ENCODE peak calls at places on chromosomes 2 and 18, in seven cellular contexts. X, B, U, K, H, C and M are unnamed samples.

GRCh38 chr2:39547811-39548719 is 111.0 kb upstream of the MAP4K3 start:
- DNase-seq in X (no peak), B (no peak), U (no peak), K (no peak), H (no peak), C (no peak), M (peak; percentile 39)

GRCh38 chr18:40607741-40608140 is 1347.3 kb upstream of the PIK3C3 start:
- DNase-seq in X (no peak), B (no peak), U (no peak), K (no peak), H (no peak), C (no peak), M (no peak)

GRCh38 chr2:191126386-191126785 is 24.4 kb downstream of the STAT4 start:
- DNase-seq in X (no peak), B (no peak), U (no peak), K (no peak), H (peak; percentile 22), C (no peak), M (no peak)

GRCh38 chr18:74654637-74655036 is 57.0 kb downstream of the ZNF407 start:
- DNase-seq in X (no peak), B (no peak), U (no peak), K (no peak), H (no peak), C (no peak), M (no peak)

GRCh38 chr2:224688996-224689395 is 27.2 kb downstream of the CCDC195 start:
- DNase-seq in X (no peak), B (no peak), U (no peak), K (no peak), H (no peak), C (no peak), M (no peak)

GRCh38 chr2:85746313-85747004 is 7.3 kb upstream of the ATOH8 start:
- DNase-seq in X (no peak), B (no peak), U (no peak), K (no peak), H (peak; percentile 44), C (no peak), M (no peak)

GRCh38 chr2:168758970-168759820 is 43.2 kb upstream of the NOSTRIN start:
- DNase-seq in X (peak; percentile 16), B (no peak), U (no peak), K (no peak), H (no peak), C (no peak), M (no peak)

GRCh38 chr18:79937103-79937860 is 14.2 kb downstream of the SLC66A2 start:
- DNase-seq in X (no peak), B (no peak), U (peak; percentile 19), K (no peak), H (peak; percentile 15), C (peak; percentile 18), M (no peak)

GRCh38 chr2:179377296-179377695 is 112.7 kb upstream of the SESTD1 start:
- DNase-seq in X (no peak), B (no peak), U (no peak), K (no peak), H (no peak), C (no peak), M (no peak)

GRCh38 chr2:231929961-231930600 is 3.9 kb upstream of the NPPC start:
- DNase-seq in X (no peak), B (peak; percentile 24), U (peak; percentile 15), K (peak; percentile 75), H (no peak), C (peak; percentile 89), M (peak; percentile 91)

GRCh38 chr18:7369006-7369405 is 138.1 kb downstream of the LRRC30 start:
- DNase-seq in X (no peak), B (no peak), U (no peak), K (no peak), H (peak; percentile 25), C (no peak), M (no peak)

GRCh38 chr2:217837001-217837491 is 165.7 kb downstream of the TNS1 start:
- DNase-seq in X (no peak), B (peak; percentile 52), U (no peak), K (peak; percentile 22), H (peak; percentile 81), C (peak; percentile 97), M (peak; percentile 96)

GRCh38 chr2:120867290-120868231 is 131.9 kb downstream of the GLI2 start:
- DNase-seq in X (no peak), B (peak; percentile 63), U (no peak), K (peak; percentile 37), H (peak; percentile 70), C (peak; percentile 93), M (no peak)
- TF ChIP-seq POLR2AphosphoS5 in X (no peak), B (peak; percentile 34), U (peak; percentile 58), K (no peak), H (no peak), C (peak; percentile 51), M (peak; percentile 76)

GRCh38 chr2:64205415-64205814 is 61.2 kb upstream of the PELI1 start:
- DNase-seq in X (no peak), B (no peak), U (no peak), K (no peak), H (no peak), C (no peak), M (no peak)
- H3K27ac ChIP-seq in X (peak overlapping the region; percentile 75), B (no peak overlapping the region), U (peak overlapping the region; percentile 94), K (no peak overlapping the region), H (no peak overlapping the region), C (peak overlapping the region; percentile 89), M (no peak overlapping the region)

GRCh38 chr2:192283450-192283849 is 88.7 kb upstream of the TMEFF2 start:
- DNase-seq in X (no peak), B (no peak), U (no peak), K (no peak), H (no peak), C (no peak), M (no peak)

GRCh38 chr2:192288290-192288689 is 93.6 kb upstream of the TMEFF2 start:
- DNase-seq in X (no peak), B (no peak), U (no peak), K (no peak), H (no peak), C (no peak), M (no peak)

DNA sequence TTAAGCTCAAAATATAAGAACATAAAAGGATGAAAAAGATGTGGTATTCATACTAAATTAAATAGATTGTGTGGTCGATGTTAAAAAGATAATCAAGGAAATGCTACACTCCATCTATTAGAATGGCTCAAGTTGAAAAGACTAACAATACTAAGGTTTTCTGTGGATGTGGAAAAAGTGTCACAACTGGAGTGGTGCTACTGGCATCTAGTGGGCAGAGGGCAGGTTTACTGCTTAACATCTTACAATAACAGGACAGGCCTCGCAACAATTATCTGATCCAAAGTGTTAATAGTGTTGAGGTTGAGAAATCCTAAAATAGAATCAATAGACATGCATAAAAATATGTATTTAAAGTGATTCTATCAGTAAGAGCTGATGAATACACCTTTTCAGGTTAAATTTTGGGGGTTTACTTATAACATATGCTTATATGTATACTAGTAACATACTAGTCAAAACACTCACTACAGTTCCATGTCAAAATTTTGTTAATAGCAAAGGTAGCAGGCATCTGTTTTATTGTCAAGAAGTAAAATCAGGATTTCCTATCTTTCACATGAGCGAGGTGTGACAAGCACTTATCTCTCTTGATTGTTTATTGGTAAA is 91.5 kb upstream of the TMEFF2 start:
- DNase-seq in X (no peak), B (no peak), U (no peak), K (no peak), H (no peak), C (no peak), M (no peak)
- TF ChIP-seq CTCF in X (peak; percentile 32), B (no peak), U (no peak), K (peak; percentile 4), H (peak; percentile 35), C (no peak), M (no peak)

DNA sequence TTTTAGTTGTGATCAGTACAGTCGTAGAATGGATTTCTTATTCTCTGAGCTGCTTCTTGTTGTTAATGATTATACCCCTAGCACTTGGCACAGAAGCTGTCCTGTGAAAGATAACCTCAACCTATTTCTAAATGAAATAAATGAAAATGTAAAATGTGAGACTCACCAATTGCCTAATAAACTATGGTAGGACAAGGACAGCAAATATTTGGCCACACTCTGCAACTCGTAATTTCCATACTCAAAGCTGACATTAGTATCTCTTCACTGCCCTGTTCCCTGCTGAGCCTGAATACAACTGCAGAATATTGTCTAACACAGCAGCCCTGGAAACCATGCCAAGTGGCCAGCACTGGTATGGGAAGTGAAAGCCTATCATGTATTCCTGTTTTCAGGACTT is 34.5 kb downstream of the TMEM182 start:
- DNase-seq in X (no peak), B (no peak), U (no peak), K (no peak), H (no peak), C (no peak), M (no peak)
- TF ChIP-seq POLR2AphosphoS5 in X (no peak), B (no peak), U (no peak), K (no peak), H (no peak), C (no peak), M (no peak)

DNA sequence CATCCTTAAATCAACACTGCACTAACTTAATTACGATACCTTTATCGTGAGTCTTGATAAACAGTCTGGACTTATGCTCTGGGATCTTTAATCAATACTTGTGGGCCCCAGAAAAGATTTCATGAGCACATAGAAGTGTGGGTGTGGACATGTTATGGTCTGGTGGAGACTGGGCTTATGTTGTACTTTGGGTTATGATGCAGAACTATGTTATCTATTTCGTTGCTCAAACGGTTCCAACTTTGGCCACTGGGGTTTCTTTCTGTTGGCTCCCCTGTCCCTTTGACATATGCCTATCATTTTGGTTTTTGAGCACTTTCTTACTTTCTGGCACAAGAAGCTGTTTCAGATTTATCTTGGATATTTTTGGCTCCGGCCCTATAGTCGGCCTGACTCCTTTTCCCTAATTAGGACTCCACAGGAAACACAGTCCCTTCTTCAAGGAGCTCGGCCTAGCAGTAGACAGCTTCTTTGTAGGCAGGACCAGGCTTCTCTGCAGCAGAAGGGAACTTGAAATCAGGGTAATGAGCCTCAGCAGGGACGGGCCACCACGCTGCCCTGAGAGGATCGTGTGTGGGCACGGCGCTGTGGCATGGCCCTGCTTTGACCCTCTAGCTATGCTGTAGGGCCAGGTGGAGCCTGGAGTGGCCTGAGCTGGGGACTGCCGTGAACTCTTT is 54.6 kb upstream of the TXNDC2 start:
- DNase-seq in X (no peak), B (no peak), U (no peak), K (peak; percentile 56), H (no peak), C (no peak), M (peak; percentile 90)
- H3K27ac ChIP-seq in X (no peak overlapping the region), B (no peak overlapping the region), U (no peak overlapping the region), K (no peak overlapping the region), H (no peak overlapping the region), C (peak overlapping the region; percentile 50), M (peak overlapping the region; percentile 51)

DNA sequence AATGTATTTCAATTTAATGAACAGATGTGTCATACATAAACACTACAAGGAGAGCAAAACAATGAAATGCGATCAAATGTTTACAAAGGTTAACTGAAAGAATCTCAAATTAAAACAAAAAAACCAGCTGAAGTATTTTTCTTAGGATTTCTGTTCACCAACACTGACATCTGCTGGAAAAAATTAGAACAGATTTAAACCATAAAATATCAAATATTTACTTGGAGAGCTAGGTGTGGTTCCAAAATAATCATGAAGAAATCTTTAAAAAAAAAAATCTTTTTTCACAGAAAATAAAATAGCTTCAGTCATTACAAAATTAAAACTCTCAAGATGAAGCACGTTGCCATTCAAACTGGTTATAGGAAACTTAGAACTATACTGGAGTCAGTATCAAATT is 13.8 kb downstream of the MMADHC start:
- DNase-seq in X (no peak), B (no peak), U (no peak), K (no peak), H (no peak), C (no peak), M (no peak)
- TF ChIP-seq CTCF in X (no peak), B (no peak), U (peak; percentile 44), K (peak; percentile 35), H (peak; percentile 17), C (peak; percentile 24), M (peak; percentile 54)

GRCh38 chr2:144240656-144241339 is 279.1 kb downstream of the ZEB2 start:
- DNase-seq in X (peak; percentile 74), B (no peak), U (no peak), K (no peak), H (no peak), C (no peak), M (no peak)
- TF ChIP-seq POLR2AphosphoS5 in X (no peak), B (no peak), U (no peak), K (no peak), H (no peak), C (no peak), M (no peak)